ENCODE peak calls at places on chromosome 15, in four cellular contexts. One of them, this sample, is unnamed.
A peak's percentile ranks its signal among the peaks of the same experiment; 100 is the strongest.

GRCh38 chr15:60391722-60392340 is 6.0 kb downstream of the ANXA2 start:
- DNase-seq in neuronal stem cell: no peak
- DNase-seq in mesendoderm: no peak
- DNase-seq in trophoblast cell: no peak
- DNase-seq in this sample: no peak

GRCh38 chr15:85380860-85381535 is 595 bp downstream of the AKAP13 start:
- DNase-seq in mesendoderm: no peak
- DNase-seq in neuronal stem cell: peak; percentile 65
- DNase-seq in trophoblast cell: peak; percentile 56
- DNase-seq in this sample: no peak

GRCh38 chr15:23890218-23890617 is 203.1 kb upstream of the NDN start:
- DNase-seq in neuronal stem cell: no peak
- DNase-seq in trophoblast cell: no peak
- DNase-seq in mesendoderm: no peak
- DNase-seq in this sample: no peak

GRCh38 chr15:40500584-40501330 is 30.0 kb downstream of the CHST14 start:
- DNase-seq in trophoblast cell: no peak
- DNase-seq in neuronal stem cell: no peak
- DNase-seq in mesendoderm: no peak
- DNase-seq in this sample: no peak

GRCh38 chr15:95377251-95377852 is 953.1 kb upstream of the NR2F2 start:
- DNase-seq in mesendoderm: no peak
- DNase-seq in neuronal stem cell: no peak
- DNase-seq in trophoblast cell: no peak
- DNase-seq in this sample: no peak

GRCh38 chr15:67146214-67146613 is 80.8 kb downstream of the SMAD3 start:
- DNase-seq in neuronal stem cell: no peak
- DNase-seq in mesendoderm: no peak
- DNase-seq in trophoblast cell: no peak
- DNase-seq in this sample: no peak

GRCh38 chr15:44094776-44095175 is 100.3 kb downstream of the FRMD5 start:
- DNase-seq in neuronal stem cell: no peak
- DNase-seq in trophoblast cell: no peak
- DNase-seq in mesendoderm: no peak
- DNase-seq in this sample: no peak

GRCh38 chr15:27070816-27071215 is 99.8 kb downstream of the GABRG3 start:
- DNase-seq in neuronal stem cell: no peak
- DNase-seq in mesendoderm: peak; percentile 40
- DNase-seq in trophoblast cell: no peak
- DNase-seq in this sample: no peak

GRCh38 chr15:88649286-88649733 is 10.5 kb downstream of the ISG20 start:
- DNase-seq in neuronal stem cell: no peak
- DNase-seq in mesendoderm: peak; percentile 63
- DNase-seq in trophoblast cell: peak; percentile 26
- DNase-seq in this sample: no peak

GRCh38 chr15:30827625-30828303 is 76.0 kb upstream of the FAN1 start:
- DNase-seq in neuronal stem cell: no peak
- DNase-seq in trophoblast cell: no peak
- DNase-seq in mesendoderm: peak; percentile 3
- DNase-seq in this sample: no peak

GRCh38 chr15:73965730-73966103 is 26.4 kb downstream of the STOML1 start:
- DNase-seq in trophoblast cell: no peak
- DNase-seq in neuronal stem cell: no peak
- DNase-seq in mesendoderm: no peak
- DNase-seq in this sample: no peak

GRCh38 chr15:68228971-68229385 is 550 bp downstream of the CLN6 start:
- DNase-seq in trophoblast cell: no peak
- DNase-seq in mesendoderm: peak; percentile 51
- DNase-seq in neuronal stem cell: no peak
- DNase-seq in this sample: no peak

GRCh38 chr15:98946301-98947255 is 61.0 kb downstream of the PGPEP1L start:
- DNase-seq in mesendoderm: no peak
- DNase-seq in neuronal stem cell: no peak
- DNase-seq in trophoblast cell: no peak
- DNase-seq in this sample: no peak

GRCh38 chr15:93088200-93088980 is 621 bp downstream of the RGMA start:
- DNase-seq in neuronal stem cell: peak; percentile 51
- DNase-seq in mesendoderm: peak; percentile 54
- DNase-seq in trophoblast cell: peak; percentile 33
- DNase-seq in this sample: peak; percentile 61

GRCh38 chr15:67340630-67341029 is 86.0 kb downstream of the IQCH start:
- DNase-seq in neuronal stem cell: no peak
- DNase-seq in mesendoderm: no peak
- DNase-seq in trophoblast cell: no peak
- DNase-seq in this sample: no peak

GRCh38 chr15:92981333-92981732 is 81.2 kb downstream of the CHD2 start:
- DNase-seq in mesendoderm: no peak
- DNase-seq in trophoblast cell: no peak
- DNase-seq in neuronal stem cell: no peak
- DNase-seq in this sample: no peak

GRCh38 chr15:81473946-81474345 is 99.9 kb upstream of the TMC3 start:
- DNase-seq in mesendoderm: no peak
- DNase-seq in trophoblast cell: no peak
- DNase-seq in neuronal stem cell: no peak
- DNase-seq in this sample: no peak

GRCh38 chr15:35626531-35626930 is 80.6 kb upstream of the DPH6 start:
- DNase-seq in mesendoderm: no peak
- DNase-seq in neuronal stem cell: no peak
- DNase-seq in trophoblast cell: peak; percentile 79
- DNase-seq in this sample: no peak

GRCh38 chr15:34855893-34856292 is 60.5 kb upstream of the ACTC1 start:
- DNase-seq in mesendoderm: no peak
- DNase-seq in neuronal stem cell: no peak
- DNase-seq in trophoblast cell: no peak
- DNase-seq in this sample: no peak

GRCh38 chr15:63189955-63190691 is 717 bp downstream of the RAB8B start:
- DNase-seq in neuronal stem cell: no peak
- DNase-seq in mesendoderm: peak; percentile 37
- DNase-seq in trophoblast cell: peak; percentile 37
- DNase-seq in this sample: no peak

GRCh38 chr15:85137507-85138175 is 156.0 kb downstream of the PDE8A start:
- DNase-seq in trophoblast cell: no peak
- DNase-seq in neuronal stem cell: no peak
- DNase-seq in mesendoderm: peak; percentile 32
- DNase-seq in this sample: no peak

GRCh38 chr15:99931703-99932603 is 198.7 kb upstream of the LYSMD4 start:
- DNase-seq in neuronal stem cell: no peak
- DNase-seq in trophoblast cell: no peak
- DNase-seq in mesendoderm: peak; percentile 83
- DNase-seq in this sample: no peak

GRCh38 chr15:42104095-42104891 is 9.9 kb upstream of the PLA2G4D start:
- DNase-seq in mesendoderm: no peak
- DNase-seq in neuronal stem cell: no peak
- DNase-seq in trophoblast cell: no peak
- DNase-seq in this sample: no peak

GRCh38 chr15:101091080-101092017 is 160.5 kb downstream of the CHSY1 start:
- DNase-seq in neuronal stem cell: no peak
- DNase-seq in mesendoderm: no peak
- DNase-seq in trophoblast cell: no peak
- DNase-seq in this sample: no peak

GRCh38 chr15:73233623-73234022 is 135.1 kb downstream of the HCN4 start:
- DNase-seq in mesendoderm: peak; percentile 19
- DNase-seq in neuronal stem cell: no peak
- DNase-seq in trophoblast cell: peak; percentile 25
- DNase-seq in this sample: no peak

GRCh38 chr15:66071621-66072295 is 181.8 kb downstream of the MEGF11 start:
- DNase-seq in trophoblast cell: no peak
- DNase-seq in mesendoderm: no peak
- DNase-seq in neuronal stem cell: no peak
- DNase-seq in this sample: no peak

GRCh38 chr15:80921736-80922135 is 67.9 kb downstream of the MESD start:
- DNase-seq in neuronal stem cell: no peak
- DNase-seq in mesendoderm: no peak
- DNase-seq in trophoblast cell: no peak
- DNase-seq in this sample: no peak

GRCh38 chr15:99453646-99454045 is 112.1 kb upstream of the MEF2A start:
- DNase-seq in neuronal stem cell: no peak
- DNase-seq in mesendoderm: no peak
- DNase-seq in trophoblast cell: no peak
- DNase-seq in this sample: no peak

GRCh38 chr15:81301815-81302399 is 22.0 kb downstream of the STARD5 start:
- DNase-seq in trophoblast cell: peak; percentile 21
- DNase-seq in mesendoderm: no peak
- DNase-seq in neuronal stem cell: no peak
- DNase-seq in this sample: no peak

DNA sequence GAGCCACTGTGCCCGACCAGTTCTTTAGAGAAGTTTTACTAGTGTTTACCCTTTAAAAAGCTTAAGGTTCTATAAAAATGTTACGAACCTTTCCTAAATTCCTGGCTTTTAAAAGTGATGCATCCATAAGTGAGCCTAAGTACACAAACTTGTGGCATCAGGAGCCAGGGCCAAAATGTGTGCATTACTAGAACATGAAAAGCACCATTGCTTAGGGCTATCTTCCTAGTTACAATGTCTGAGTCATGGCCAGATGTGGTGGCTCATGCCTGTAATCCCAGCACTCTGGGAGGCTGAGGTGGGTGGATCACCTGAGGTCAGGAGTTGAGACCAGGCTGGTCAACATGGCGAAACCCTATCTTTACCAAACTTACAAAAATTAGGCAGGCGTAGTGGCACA is 39.9 kb downstream of the LEO1 start:
- DNase-seq in mesendoderm: no peak
- DNase-seq in neuronal stem cell: no peak
- DNase-seq in trophoblast cell: peak; percentile 61
- DNase-seq in this sample: no peak
- H3K18ac ChIP-seq in mesendoderm: no peak overlapping the region
- H3K18ac ChIP-seq in neuronal stem cell: no peak overlapping the region
- H3K18ac ChIP-seq in trophoblast cell: no peak overlapping the region
- H3K18ac ChIP-seq in this sample: no peak overlapping the region

DNA sequence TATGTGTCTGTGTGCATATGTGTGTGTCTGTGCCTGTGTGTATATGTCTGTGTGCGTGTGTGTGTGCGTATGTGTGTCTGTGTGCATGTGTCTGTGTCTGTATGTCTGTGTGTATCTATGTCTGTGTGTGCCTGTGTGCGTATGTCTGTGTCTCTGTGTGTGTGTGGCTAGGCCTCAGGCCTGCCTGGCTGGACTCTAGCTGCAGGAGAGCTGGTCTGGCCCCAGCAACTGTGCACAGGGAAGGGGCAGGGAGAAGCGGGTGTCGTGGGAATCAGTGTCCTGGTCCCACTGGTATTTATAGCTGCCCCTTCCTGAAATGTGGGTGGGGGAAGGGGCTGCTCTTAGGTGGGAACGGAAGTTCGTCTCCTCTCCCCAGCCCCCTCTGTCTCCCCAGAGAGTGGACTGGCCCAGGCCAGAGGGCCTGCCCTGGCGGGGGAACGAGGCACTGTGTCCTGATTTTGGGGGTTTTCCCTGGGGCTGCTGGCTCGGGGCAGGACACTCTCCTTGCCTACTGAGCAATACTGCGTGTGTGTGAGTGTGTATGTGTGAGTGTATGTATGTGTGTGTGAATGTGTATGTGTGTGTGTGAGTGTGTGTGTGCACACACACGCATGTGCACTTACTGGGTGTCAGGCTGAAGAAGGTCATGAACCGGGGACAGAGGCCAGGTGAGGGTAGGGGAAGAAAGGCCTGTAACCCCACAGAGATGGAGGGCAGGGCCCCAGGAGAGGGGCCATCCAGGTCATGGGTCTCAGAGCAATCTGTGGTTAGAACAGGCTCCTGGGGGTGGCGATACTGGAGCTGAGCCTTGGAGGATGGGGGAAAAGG is 6.6 kb downstream of the CSPG4 start:
- DNase-seq in mesendoderm: no peak
- DNase-seq in neuronal stem cell: no peak
- DNase-seq in trophoblast cell: no peak
- DNase-seq in this sample: no peak
- H3K18ac ChIP-seq in mesendoderm: no peak overlapping the region
- H3K18ac ChIP-seq in neuronal stem cell: peak overlapping the region; percentile 76
- H3K18ac ChIP-seq in trophoblast cell: no peak overlapping the region
- H3K18ac ChIP-seq in this sample: no peak overlapping the region

GRCh38 chr15:39361497-39361896 is 219.4 kb upstream of the THBS1 start:
- DNase-seq in mesendoderm: no peak
- DNase-seq in neuronal stem cell: no peak
- DNase-seq in trophoblast cell: no peak
- DNase-seq in this sample: no peak

GRCh38 chr15:39358441-39359041 is 222.3 kb upstream of the THBS1 start:
- DNase-seq in neuronal stem cell: no peak
- DNase-seq in mesendoderm: no peak
- DNase-seq in trophoblast cell: no peak
- DNase-seq in this sample: no peak

GRCh38 chr15:39360417-39360816 is 220.5 kb upstream of the THBS1 start:
- DNase-seq in mesendoderm: no peak
- DNase-seq in trophoblast cell: no peak
- DNase-seq in neuronal stem cell: no peak
- DNase-seq in this sample: no peak

GRCh38 chr15:39357478-39358268 is 223.2 kb upstream of the THBS1 start:
- DNase-seq in neuronal stem cell: no peak
- DNase-seq in mesendoderm: no peak
- DNase-seq in trophoblast cell: no peak
- DNase-seq in this sample: no peak

DNA sequence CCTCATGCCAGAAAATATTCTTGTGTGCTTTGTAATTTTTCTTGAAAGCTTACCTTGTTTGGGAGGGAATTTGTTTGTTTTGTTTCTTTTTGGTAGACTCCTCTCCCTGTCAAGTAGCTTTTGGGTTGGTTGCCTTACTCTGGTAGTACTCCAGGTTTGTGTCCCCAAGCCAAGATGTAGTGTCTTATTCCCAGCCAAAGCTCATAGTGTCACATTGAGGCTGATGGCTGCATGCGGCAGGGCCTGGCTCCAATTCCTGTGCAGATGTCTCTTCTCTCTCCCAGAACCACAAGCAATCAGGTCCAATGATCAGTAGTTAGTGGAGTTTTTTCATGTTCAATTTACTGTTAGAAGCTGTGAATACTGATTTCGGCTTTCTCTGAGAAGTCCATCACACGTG is 221.1 kb upstream of the THBS1 start:
- DNase-seq in neuronal stem cell: no peak
- DNase-seq in trophoblast cell: no peak
- DNase-seq in mesendoderm: no peak
- DNase-seq in this sample: no peak
- H3K18ac ChIP-seq in neuronal stem cell: no peak overlapping the region
- H3K18ac ChIP-seq in trophoblast cell: no peak overlapping the region
- H3K18ac ChIP-seq in mesendoderm: no peak overlapping the region
- H3K18ac ChIP-seq in this sample: no peak overlapping the region

GRCh38 chr15:58520464-58520863 is 88.7 kb downstream of the LIPC start:
- DNase-seq in mesendoderm: no peak
- DNase-seq in neuronal stem cell: no peak
- DNase-seq in trophoblast cell: no peak
- DNase-seq in this sample: no peak

GRCh38 chr15:58521293-58521991 is 89.7 kb downstream of the LIPC start:
- DNase-seq in mesendoderm: peak; percentile 91
- DNase-seq in neuronal stem cell: no peak
- DNase-seq in trophoblast cell: peak; percentile 95
- DNase-seq in this sample: peak; percentile 61

GRCh38 chr15:58522391-58522790 is 90.6 kb downstream of the LIPC start:
- DNase-seq in mesendoderm: no peak
- DNase-seq in neuronal stem cell: no peak
- DNase-seq in trophoblast cell: no peak
- DNase-seq in this sample: no peak

GRCh38 chr15:58522865-58523264 is 91.1 kb downstream of the LIPC start:
- DNase-seq in trophoblast cell: peak; percentile 44
- DNase-seq in neuronal stem cell: no peak
- DNase-seq in mesendoderm: no peak
- DNase-seq in this sample: no peak

GRCh38 chr15:58520936-58521292 is 89.1 kb downstream of the LIPC start:
- DNase-seq in trophoblast cell: no peak
- DNase-seq in neuronal stem cell: no peak
- DNase-seq in mesendoderm: peak; percentile 11
- DNase-seq in this sample: no peak
- H3K18ac ChIP-seq in trophoblast cell: peak overlapping the region; percentile 12
- H3K18ac ChIP-seq in neuronal stem cell: no peak overlapping the region
- H3K18ac ChIP-seq in mesendoderm: no peak overlapping the region
- H3K18ac ChIP-seq in this sample: no peak overlapping the region